ENCODE peak calls at places on chromosome X, in six cellular contexts. N is stomach, Q is lung microvascular endothelial cell, Z is hypothalamus, S is NCI-H510A, T is EH. C is an unnamed sample.

GRCh38 chrX:5791721-5792120 is 436.9 kb downstream of the NLGN4X start:
- DNase-seq in T (no peak), Z (no peak), N (no peak), Q (no peak), S (no peak), C (no peak)

GRCh38 chrX:108165349-108166111 is 74.0 kb downstream of the ATG4A start:
- DNase-seq in N (peak), T (peak), Z (no peak), S (peak), Q (peak), C (peak)

GRCh38 chrX:74449937-74450330 is 28.6 kb downstream of the SLC16A2 start:
- DNase-seq in Q (no peak), N (no peak), Z (no peak), S (no peak), T (peak), C (peak)

GRCh38 chrX:115559672-115560071 is 1.3 kb upstream of the PLS3 start:
- DNase-seq in T (no peak), Q (no peak), N (no peak), Z (no peak), S (no peak), C (no peak)

GRCh38 chrX:20237864-20238263 is 28.8 kb downstream of the RPS6KA3 start:
- DNase-seq in Q (no peak), S (no peak), T (peak), Z (no peak), N (no peak), C (peak)

GRCh38 chrX:115642895-115643530 is 82.0 kb downstream of the PLS3 start:
- DNase-seq in N (peak), Q (peak), S (no peak), Z (no peak), T (peak), C (peak)

GRCh38 chrX:147962476-147962875 is 18.7 kb upstream of the FMR1NB start:
- DNase-seq in Z (no peak), N (no peak), T (peak), S (no peak), Q (no peak), C (no peak)

GRCh38 chrX:154486396-154487207 is at the start of gene UBL4A:
- DNase-seq in Q (peak), N (peak), S (peak), Z (peak), T (peak), C (peak)

GRCh38 chrX:54640721-54641120 is 110.7 kb downstream of the GNL3L start:
- DNase-seq in Z (no peak), S (no peak), Q (no peak), N (no peak), T (no peak), C (peak)

GRCh38 chrX:23012162-23012561 is 12.4 kb downstream of the DDX53 start:
- DNase-seq in N (no peak), Z (no peak), Q (peak), S (no peak), T (no peak), C (no peak)

GRCh38 chrX:134186362-134187121 is 50.4 kb upstream of the CCDC160 start:
- DNase-seq in S (no peak), T (no peak), Z (no peak), N (no peak), Q (no peak), C (no peak)

GRCh38 chrX:13190051-13190450 is 129.8 kb downstream of the ATXN3L start:
- DNase-seq in Q (no peak), N (no peak), Z (no peak), T (no peak), S (peak), C (no peak)